ENCODE peak calls at places on chromosome 15, in seven cellular contexts. Q is HFF-Myc, F is cardiac fibroblast, S is fibroblast of mammary gland, X is AG09319, T is pancreas, G is progenitor cell of endocrine pancreas. P is an unnamed sample.

GRCh38 chr15:69610264-69610663 is 157.6 kb downstream of the RPLP1 start:
- DNase-seq in S (no peak), X (no peak), G (no peak), F (no peak), Q (no peak), T (no peak), P (no peak)

GRCh38 chr15:63104727-63105126 is 16.9 kb upstream of the LACTB start:
- DNase-seq in S (peak), G (no peak), T (no peak), Q (no peak), F (peak), X (no peak), P (peak)

GRCh38 chr15:70248116-70249025 is 150.7 kb upstream of the TLE3 start:
- DNase-seq in F (no peak), Q (no peak), G (no peak), S (no peak), T (peak), X (no peak), P (no peak)

GRCh38 chr15:66738595-66738994 is 36.6 kb downstream of the SMAD6 start:
- DNase-seq in X (no peak), Q (no peak), F (no peak), T (no peak), G (no peak), S (no peak), P (no peak)

GRCh38 chr15:50681467-50681866 is 5.1 kb downstream of the TRPM7 start:
- DNase-seq in F (no peak), S (no peak), T (no peak), X (no peak), Q (no peak), G (no peak), P (no peak)

GRCh38 chr15:67188551-67189218 is 65.8 kb downstream of the AAGAB start:
- DNase-seq in S (peak), F (peak), T (no peak), G (no peak), X (peak), Q (peak), P (peak)

GRCh38 chr15:71060983-71061382 is 54.3 kb upstream of the THSD4 start:
- DNase-seq in G (no peak), T (no peak), S (no peak), X (no peak), Q (no peak), F (no peak), P (no peak)

GRCh38 chr15:71792521-71792920 is 17.8 kb upstream of the NR2E3 start:
- DNase-seq in T (no peak), S (peak), F (peak), X (peak), Q (no peak), G (no peak), P (peak)

GRCh38 chr15:63089260-63090043 is 32.2 kb upstream of the LACTB start:
- DNase-seq in S (peak), T (no peak), X (peak), Q (peak), F (peak), G (no peak), P (peak)

GRCh38 chr15:49235446-49236207 is 65.6 kb downstream of the GALK2 start:
- DNase-seq in F (peak), T (no peak), X (peak), G (peak), Q (peak), S (peak), P (peak)

GRCh38 chr15:70964058-70964457 is 71.4 kb downstream of the LRRC49 start:
- DNase-seq in T (no peak), G (no peak), X (no peak), Q (no peak), S (no peak), F (no peak), P (peak)

GRCh38 chr15:58830556-58830955 is 59.5 kb downstream of the MINDY2 start:
- DNase-seq in F (no peak), S (no peak), X (peak), Q (no peak), T (no peak), G (no peak), P (no peak)

GRCh38 chr15:35909414-35909813 is 363.4 kb upstream of the DPH6 start:
- DNase-seq in X (no peak), S (no peak), F (no peak), G (no peak), T (no peak), Q (no peak), P (no peak)

GRCh38 chr15:28112962-28113361 is 13.8 kb upstream of the OCA2 start:
- DNase-seq in Q (no peak), G (no peak), X (no peak), S (no peak), F (no peak), T (no peak), P (no peak)

GRCh38 chr15:99123706-99124451 is 19.0 kb downstream of the SYNM start:
- DNase-seq in Q (peak), S (peak), T (peak), X (peak), F (peak), G (no peak), P (peak)

GRCh38 chr15:99324082-99324620 is 72.9 kb downstream of the LRRC28 start:
- DNase-seq in X (peak), F (peak), Q (peak), T (no peak), G (no peak), S (peak), P (peak)

GRCh38 chr15:73560501-73561117 is 72.6 kb downstream of the NPTN start:
- DNase-seq in Q (peak), S (peak), G (no peak), F (peak), X (peak), T (no peak), P (peak)

DNA sequence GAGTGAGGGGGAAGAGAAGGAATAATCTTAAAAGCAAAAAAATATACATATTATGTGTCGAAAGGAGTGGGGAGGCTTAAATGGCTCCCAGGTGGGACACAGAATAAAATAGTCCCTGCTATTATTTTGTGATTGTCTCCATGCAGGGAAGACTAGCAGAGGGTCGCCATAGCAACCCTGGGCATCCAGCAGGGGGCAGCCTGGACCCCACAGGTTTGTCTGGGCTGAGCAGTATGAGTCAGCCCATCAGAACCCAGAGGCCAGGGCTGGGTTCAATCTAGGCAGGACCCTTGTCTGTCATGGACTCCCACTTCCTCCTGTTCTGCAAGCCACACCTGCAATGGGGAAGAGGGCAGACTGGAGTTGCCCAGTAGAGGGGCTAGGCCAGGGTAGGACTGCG is 17.6 kb upstream of the LINGO1 start:
- DNase-seq in T (peak), F (peak), Q (no peak), G (no peak), X (no peak), S (peak), P (no peak)
- TF ChIP-seq CTCF in T (no peak), F (peak), Q (peak), G (peak), X (peak), S (peak), P (no peak)

DNA sequence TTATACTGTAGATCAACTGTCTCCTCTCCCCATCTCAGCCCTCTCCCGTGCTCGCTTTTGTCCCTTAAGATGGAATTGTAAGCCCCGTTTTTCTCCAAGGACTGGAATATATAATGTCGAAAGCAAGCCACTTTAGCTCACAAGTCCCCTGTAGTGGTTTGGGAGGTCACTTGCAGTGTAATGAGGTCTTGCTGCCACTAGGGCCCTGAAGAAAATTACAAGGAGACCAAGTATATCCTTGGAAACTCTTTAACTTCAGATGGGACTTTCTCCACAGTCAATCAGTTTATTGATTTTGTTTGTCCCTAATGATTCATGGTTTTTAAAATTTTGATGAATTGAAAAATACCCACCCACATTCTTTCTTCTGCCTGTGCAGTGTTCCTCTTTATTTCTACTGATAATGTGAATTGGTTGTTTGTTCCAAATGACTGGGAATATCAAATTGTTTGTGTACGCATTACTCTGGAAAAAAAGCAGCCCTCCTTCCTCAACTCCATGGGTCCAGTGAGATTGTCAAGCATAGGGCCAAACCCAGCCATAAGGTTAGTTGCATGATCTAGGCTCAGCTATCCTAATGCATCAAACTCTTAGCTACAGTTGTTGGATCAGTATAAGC is 294.8 kb downstream of the MCTP2 start:
- DNase-seq in G (no peak), S (no peak), T (no peak), X (no peak), Q (no peak), F (no peak), P (no peak)
- TF ChIP-seq CTCF in G (peak), S (no peak), T (peak), X (no peak), Q (no peak), F (peak), P (peak)

DNA sequence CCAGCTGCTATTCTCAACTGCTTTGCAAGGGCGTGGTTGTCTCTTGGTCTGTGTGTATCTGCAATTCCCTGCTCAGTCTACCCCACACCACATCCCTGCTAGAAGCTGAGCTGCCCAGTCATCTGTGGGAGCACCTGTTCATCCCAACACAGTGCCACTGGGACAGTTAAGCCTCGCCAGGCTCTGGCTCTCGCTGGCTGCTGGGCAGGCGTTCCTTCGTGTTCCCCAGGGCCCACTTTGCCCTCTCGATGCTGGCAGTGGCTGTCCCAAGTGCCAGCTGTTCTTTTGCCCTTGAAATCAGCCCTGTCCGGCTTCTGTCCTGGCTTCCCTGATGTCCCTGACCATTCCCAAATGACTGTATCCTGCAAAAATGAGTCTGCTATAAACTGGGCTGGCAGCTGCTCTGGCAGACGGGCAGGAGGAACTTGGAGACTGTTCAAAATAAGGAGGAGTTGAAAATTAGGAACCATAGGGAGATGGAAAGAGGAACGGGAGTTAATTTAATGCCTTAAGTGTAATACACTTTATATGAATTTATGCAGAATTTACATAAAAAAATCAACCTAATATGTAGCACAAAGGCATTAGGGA is 91.7 kb upstream of the KLHL25 start:
- DNase-seq in F (no peak), X (no peak), T (no peak), G (no peak), S (no peak), Q (no peak), P (no peak)
- TF ChIP-seq CTCF in F (no peak), X (no peak), T (no peak), G (no peak), S (no peak), Q (no peak), P (no peak)

DNA sequence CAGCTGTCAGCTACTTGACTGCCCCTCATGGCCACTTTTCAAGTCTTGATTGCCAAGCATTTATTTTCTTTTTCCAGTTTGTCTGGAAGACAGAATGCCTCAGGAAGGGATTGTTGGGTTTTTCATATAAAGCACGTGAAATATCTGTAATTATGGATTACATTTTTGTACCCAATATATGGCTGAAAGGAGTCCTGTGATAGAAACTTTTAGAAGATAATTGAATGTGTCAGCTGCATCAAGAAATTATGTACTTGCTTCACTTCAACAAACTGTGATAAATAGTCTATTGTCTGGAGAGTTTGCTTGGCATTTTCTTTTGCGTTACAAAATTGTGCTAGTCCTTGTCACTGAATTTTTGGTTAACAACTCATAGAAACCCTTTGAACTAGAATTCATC is 247.9 kb upstream of the SLCO3A1 start:
- DNase-seq in G (no peak), Q (no peak), X (no peak), S (no peak), F (no peak), T (no peak), P (no peak)
- TF ChIP-seq CTCF in G (no peak), Q (no peak), X (no peak), S (no peak), F (no peak), T (no peak), P (no peak)

DNA sequence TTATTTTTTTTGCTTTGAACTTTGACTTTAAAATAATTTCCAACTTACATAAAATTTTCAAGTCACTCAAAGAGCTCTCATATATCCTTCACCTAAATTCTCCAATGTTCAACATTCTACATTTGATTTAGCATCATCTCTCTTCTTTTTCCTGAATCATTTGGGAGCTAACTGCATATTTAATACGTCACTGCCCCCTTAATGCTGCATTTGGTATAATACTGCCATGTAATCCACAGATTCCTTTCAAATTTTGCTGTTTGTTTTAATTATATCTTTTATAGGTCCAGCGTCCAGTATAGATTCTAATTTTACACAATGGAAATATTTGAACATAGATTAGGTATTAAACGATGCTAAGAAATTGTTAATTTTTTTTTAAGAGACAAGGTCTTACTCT is 2.3 kb upstream of the EIF2AK4 start:
- DNase-seq in G (no peak), T (no peak), X (no peak), S (no peak), F (no peak), Q (no peak), P (peak)
- TF ChIP-seq CTCF in G (no peak), T (no peak), X (no peak), S (peak), F (no peak), Q (no peak), P (no peak)

GRCh38 chr15:101723874-101724674 is at the start of gene TARS3:
- DNase-seq in X (peak), T (peak), F (peak), S (peak), Q (peak), G (peak), P (peak)
- TF ChIP-seq CTCF in X (no peak), T (no peak), F (peak), S (no peak), Q (no peak), G (peak), P (no peak)

GRCh38 chr15:88274534-88275460 is 18.3 kb upstream of the NTRK3 start:
- DNase-seq in S (peak), F (peak), Q (peak), X (peak), G (peak), T (peak), P (peak)
- TF ChIP-seq CTCF in S (peak), F (peak), Q (peak), X (peak), G (peak), T (peak), P (peak)

GRCh38 chr15:61483599-61483998 is 254.5 kb upstream of the RORA start:
- DNase-seq in G (no peak), S (no peak), Q (no peak), T (no peak), X (no peak), F (no peak), P (no peak)

DNA sequence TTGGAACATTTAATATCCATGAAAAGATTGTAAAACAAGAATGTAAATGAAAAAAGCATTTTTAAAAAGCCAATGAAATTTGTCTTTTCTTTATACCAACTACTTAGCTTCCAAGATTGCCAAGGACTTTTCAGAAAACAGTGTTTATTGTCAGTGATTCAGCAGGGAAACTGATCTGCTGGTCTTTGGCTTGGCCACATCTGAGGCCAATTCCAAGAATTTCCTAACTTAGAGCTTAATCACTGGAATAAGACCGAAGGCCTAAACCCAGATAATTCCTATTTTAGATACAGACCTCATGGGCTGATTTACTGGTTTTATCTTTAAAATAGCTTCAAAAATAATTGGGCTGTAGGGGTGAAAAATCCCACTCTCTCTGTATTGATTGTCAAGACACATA is 260.5 kb upstream of the RORA start:
- DNase-seq in F (no peak), G (no peak), S (peak), Q (no peak), X (no peak), T (no peak), P (no peak)
- TF ChIP-seq CTCF in F (no peak), G (no peak), S (no peak), Q (no peak), X (no peak), T (no peak), P (no peak)

GRCh38 chr15:44193651-44194396 is 1.2 kb downstream of the FRMD5 start:
- DNase-seq in X (no peak), G (no peak), S (peak), Q (no peak), F (peak), T (no peak), P (peak)

GRCh38 chr15:44194397-44195150 is 497 bp downstream of the FRMD5 start:
- DNase-seq in S (peak), F (peak), G (no peak), T (peak), Q (no peak), X (no peak), P (peak)

GRCh38 chr15:44199393-44199792 is 4.3 kb upstream of the FRMD5 start:
- DNase-seq in S (no peak), T (no peak), X (no peak), G (no peak), F (no peak), Q (no peak), P (no peak)

GRCh38 chr15:44195151-44195740 is at the start of gene FRMD5:
- DNase-seq in F (peak), S (peak), T (peak), Q (peak), X (peak), G (peak), P (peak)
- TF ChIP-seq CTCF in F (peak), S (peak), T (no peak), Q (peak), X (peak), G (peak), P (peak)